ENCODE peak calls at places on chromosomes 13 and 19, in five cellular contexts. F is mesenteric fat pad, Y is non-pigmented ciliary epithelial cell, W is memory B cell, Q is uterus. E is an unnamed sample.

GRCh38 chr19:10085641-10086031 is 481 bp upstream of the SHFL start:
- DNase-seq in Q (peak; percentile 40), W (no peak), F (no peak), Y (no peak), E (no peak)

GRCh38 chr13:20142927-20143480 is 17.8 kb downstream of the GJA3 start:
- DNase-seq in Y (no peak), W (no peak), Q (no peak), F (no peak), E (no peak)

GRCh38 chr13:93338906-93339305 is 112.3 kb downstream of the GPC6 start:
- DNase-seq in Y (no peak), F (no peak), W (no peak), Q (no peak), E (no peak)

GRCh38 chr13:102322211-102322610 is 79.6 kb downstream of the FGF14 start:
- DNase-seq in Y (no peak), W (no peak), F (no peak), Q (no peak), E (no peak)

GRCh38 chr19:55467236-55468053 is 2.9 kb upstream of the C19orf85 start:
- DNase-seq in F (no peak), Y (no peak), Q (peak; percentile 65), W (peak; percentile 82), E (peak; percentile 84)

GRCh38 chr19:2550431-2551171 is 74.7 kb downstream of the GADD45B start:
- DNase-seq in W (no peak), Y (no peak), Q (no peak), F (no peak), E (peak; percentile 77)

GRCh38 chr13:22461854-22462565 is 718.8 kb upstream of the SGCG start:
- DNase-seq in Y (no peak), Q (peak; percentile 26), W (no peak), F (no peak), E (no peak)

GRCh38 chr19:6678690-6679109 is 8.7 kb upstream of the TNFSF14 start:
- DNase-seq in Q (no peak), W (no peak), Y (peak; percentile 8), F (no peak), E (peak; percentile 32)

GRCh38 chr19:10514211-10515145 is 2.8 kb downstream of the S1PR5 start:
- DNase-seq in W (peak; percentile 32), Q (no peak), Y (no peak), F (no peak), E (no peak)

GRCh38 chr13:41411536-41411935 is 45.8 kb upstream of the RGCC start:
- DNase-seq in Q (no peak), Y (peak; percentile 50), F (no peak), W (no peak), E (no peak)

GRCh38 chr13:50531917-50532899 is 311.3 kb downstream of the DLEU7 start:
- DNase-seq in W (no peak), F (no peak), Y (no peak), Q (no peak), E (no peak)

GRCh38 chr13:40986328-40986856 is 32.7 kb downstream of the ELF1 start:
- DNase-seq in Y (no peak), F (no peak), Q (no peak), W (no peak), E (no peak)

E was measured in sigmoid colon.